ENCODE peak calls at places on chromosomes 13 and 19, in four cellular contexts. S is PC-3, O is foreskin fibroblast, G is mucosa of descending colon. A is an unnamed sample.

GRCh38 chr19:2551172-2551863 is 75.4 kb downstream of the GADD45B start:
- DNase-seq in S (no peak), O (no peak), G (no peak), A (no peak)

GRCh38 chr19:18846862-18847515 is 15.2 kb downstream of the UPF1 start:
- DNase-seq in S (peak), O (peak), G (peak), A (peak)

GRCh38 chr19:33421368-33421767 is 47.9 kb downstream of the CEBPG start:
- DNase-seq in S (no peak), O (no peak), G (peak), A (no peak)

GRCh38 chr19:19155495-19156219 is 14.4 kb downstream of the MEF2B start:
- DNase-seq in S (no peak), O (no peak), G (no peak), A (no peak)

GRCh38 chr19:32580353-32580900 is 563 bp upstream of the PDCD5 start:
- DNase-seq in S (no peak), O (no peak), G (no peak), A (no peak)

GRCh38 chr19:40921005-40921897 is 39.2 kb upstream of the CYP2A7 start:
- DNase-seq in S (peak), O (peak), G (peak), A (no peak)

GRCh38 chr19:31500921-31501320 is 151.7 kb upstream of the TSHZ3 start:
- DNase-seq in S (no peak), O (no peak), G (no peak), A (no peak)

GRCh38 chr19:49987159-49987698 is 26.3 kb upstream of the SIGLEC11 start:
- DNase-seq in S (peak), O (peak), G (peak), A (peak)

GRCh38 chr13:79866436-79866835 is 385.5 kb downstream of the NDFIP2 start:
- DNase-seq in S (no peak), O (no peak), G (no peak), A (no peak)

GRCh38 chr13:33025220-33025744 is 9.1 kb downstream of the KL start:
- DNase-seq in S (no peak), O (no peak), G (no peak), A (no peak)

GRCh38 chr13:55244991-55245644 is 1895.6 kb upstream of the PRR20A start:
- DNase-seq in S (no peak), O (no peak), G (no peak), A (peak)

GRCh38 chr13:35888327-35888940 is 242.7 kb downstream of the DCLK1 start:
- DNase-seq in S (peak), O (no peak), G (no peak), A (no peak)

GRCh38 chr19:52963229-52963760 is 614 bp upstream of the ZNF816 start:
- DNase-seq in S (no peak), O (no peak), G (peak), A (peak)

GRCh38 chr13:101434486-101434885 is 18.0 kb upstream of the ITGBL1 start:
- DNase-seq in S (no peak), O (no peak), G (no peak), A (no peak)

GRCh38 chr19:30852168-30852567 is 480.0 kb downstream of the ZNF536 start:
- DNase-seq in S (no peak), O (no peak), G (no peak), A (no peak)

GRCh38 chr19:38032151-38032550 is 125.1 kb downstream of the SIPA1L3 start:
- DNase-seq in S (no peak), O (no peak), G (no peak), A (no peak)

GRCh38 chr19:40467007-40467565 is 285 bp downstream of the SPTBN4 start:
- DNase-seq in S (no peak), O (peak), G (peak), A (peak)

GRCh38 chr19:1027953-1028902 is 1.8 kb downstream of the CNN2 start:
- DNase-seq in S (peak), O (peak), G (peak), A (peak)

GRCh38 chr19:47107201-47107952 is 6.2 kb downstream of the ZC3H4 start:
- DNase-seq in S (peak), O (peak), G (no peak), A (no peak)

GRCh38 chr19:3336680-3337523 is 29.5 kb upstream of the NFIC start:
- DNase-seq in S (no peak), O (peak), G (peak), A (no peak)

GRCh38 chr13:51928231-51928630 is 66.5 kb downstream of the CCDC70 start:
- DNase-seq in S (no peak), O (no peak), G (no peak), A (no peak)

GRCh38 chr13:77986699-77987098 is 68.1 kb upstream of the EDNRB start:
- DNase-seq in S (no peak), O (no peak), G (no peak), A (no peak)

GRCh38 chr19:43605875-43606568 is 5.9 kb upstream of the SRRM5 start:
- DNase-seq in S (no peak), O (no peak), G (no peak), A (no peak)

GRCh38 chr19:36121486-36122124 is 6.3 kb downstream of the TBCB start:
- DNase-seq in S (no peak), O (no peak), G (no peak), A (no peak)

GRCh38 chr19:30522359-30522758 is 150.2 kb downstream of the ZNF536 start:
- DNase-seq in S (no peak), O (no peak), G (no peak), A (no peak)

GRCh38 chr13:97327071-97327470 is 104.9 kb downstream of the MBNL2 start:
- DNase-seq in S (no peak), O (no peak), G (no peak), A (no peak)

GRCh38 chr19:42246869-42247630 is 4.6 kb upstream of the GSK3A start:
- DNase-seq in S (no peak), O (no peak), G (no peak), A (no peak)

GRCh38 chr13:41699759-41700158 is 242.4 kb downstream of the RGCC start:
- DNase-seq in S (peak), O (no peak), G (no peak), A (no peak)

GRCh38 chr19:57088125-57088524 is 31.7 kb upstream of the USP29 start:
- DNase-seq in S (no peak), O (no peak), G (no peak), A (no peak)

GRCh38 chr13:39561971-39562370 is 41.0 kb downstream of the LHFPL6 start:
- DNase-seq in S (peak), O (no peak), G (no peak), A (no peak)

GRCh38 chr13:98918771-98919170 is 59.1 kb downstream of the DOCK9 start:
- DNase-seq in S (no peak), O (no peak), G (no peak), A (no peak)

GRCh38 chr13:109755551-109755950 is 30.8 kb downstream of the IRS2 start:
- DNase-seq in S (no peak), O (no peak), G (no peak), A (no peak)

GRCh38 chr19:58497634-58498170 is 14.1 kb downstream of the SLC27A5 start:
- DNase-seq in S (no peak), O (no peak), G (no peak), A (no peak)

GRCh38 chr19:58500242-58500641 is 11.6 kb downstream of the SLC27A5 start:
- DNase-seq in S (no peak), O (no peak), G (no peak), A (no peak)

GRCh38 chr19:58498316-58499020 is 13.3 kb downstream of the SLC27A5 start:
- DNase-seq in S (no peak), O (no peak), G (peak), A (no peak)

DNA sequence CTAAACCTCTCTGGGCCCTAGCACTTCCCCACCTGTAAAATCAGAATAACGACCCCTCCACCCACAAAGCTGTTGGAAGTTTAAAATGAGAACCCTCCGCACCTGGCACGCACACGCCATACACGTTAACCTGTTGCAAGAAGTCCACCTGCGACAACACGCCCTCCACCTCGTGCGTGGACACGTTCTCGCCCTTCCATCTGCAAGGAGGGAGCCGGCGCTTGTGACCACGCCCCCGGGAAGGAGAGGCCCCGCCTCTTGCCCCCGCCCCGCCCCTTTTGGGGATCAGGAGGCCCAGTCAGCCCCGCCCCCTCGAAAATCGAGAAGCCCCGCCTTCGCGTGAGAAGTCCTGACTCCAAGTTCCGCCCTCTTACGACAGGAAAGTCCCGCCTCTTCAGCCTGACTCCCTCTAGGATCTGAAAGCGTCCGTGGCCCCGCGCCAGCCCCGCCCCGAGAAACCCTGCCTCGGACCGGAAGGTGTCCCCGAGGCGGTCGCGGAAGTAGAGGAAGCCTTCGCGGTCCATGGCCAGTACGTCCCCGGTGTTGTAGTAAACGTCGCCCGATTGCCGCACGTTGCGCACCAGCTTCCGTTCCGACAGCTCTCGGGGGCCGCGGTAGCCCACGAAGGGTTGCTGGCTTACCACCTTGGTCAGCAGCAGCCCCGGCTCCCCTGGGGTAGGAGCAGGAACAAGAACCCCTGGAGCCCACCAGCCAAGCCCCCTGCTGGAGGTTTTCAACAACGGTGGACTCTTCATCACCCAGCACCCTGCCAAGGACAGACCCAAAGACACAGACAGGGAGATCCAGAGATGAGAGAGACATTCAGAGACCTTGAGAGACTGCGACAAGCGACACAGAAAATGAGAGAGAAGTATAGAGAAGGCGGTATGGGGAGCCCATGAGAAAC is 12.5 kb downstream of the SLC27A5 start:
- DNase-seq in S (peak), O (peak), G (peak), A (peak)
- TF ChIP-seq CTCF in S (peak), O (peak), G (no peak), A (peak)

DNA sequence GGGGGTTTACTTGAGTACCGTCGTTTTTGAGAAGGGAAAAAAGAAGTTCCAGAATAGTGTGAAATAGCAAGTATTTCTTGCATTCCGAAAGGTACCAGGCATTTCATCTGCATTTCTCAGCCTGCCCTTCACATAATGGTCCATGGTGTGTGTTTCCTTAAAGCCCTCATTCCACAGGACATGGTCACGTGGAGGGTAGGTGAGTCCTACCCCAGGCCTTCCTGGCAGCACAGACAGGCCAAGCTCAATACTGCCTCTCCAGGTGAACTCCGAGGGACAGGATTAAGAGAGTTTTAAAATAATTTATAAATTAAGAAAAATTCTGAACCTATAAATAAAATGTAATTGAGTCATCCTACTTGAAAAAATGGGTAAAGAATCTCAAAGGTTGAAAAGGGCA is 64.7 kb downstream of the TNFRSF19 start:
- DNase-seq in S (no peak), O (no peak), G (no peak), A (no peak)
- TF ChIP-seq CTCF in S (peak), O (no peak), G (no peak), A (no peak)

GRCh38 chr13:30829788-30830637 is 76.1 kb upstream of the MEDAG start:
- DNase-seq in S (peak), O (no peak), G (no peak), A (no peak)

GRCh38 chr13:30829145-30829544 is 76.9 kb upstream of the MEDAG start:
- DNase-seq in S (peak), O (peak), G (no peak), A (no peak)

GRCh38 chr13:30824651-30825050 is 81.4 kb upstream of the MEDAG start:
- DNase-seq in S (no peak), O (no peak), G (no peak), A (no peak)

GRCh38 chr13:30827578-30827925 is 78.5 kb upstream of the MEDAG start:
- DNase-seq in S (no peak), O (no peak), G (no peak), A (no peak)

GRCh38 chr13:30826911-30827577 is 79.0 kb upstream of the MEDAG start:
- DNase-seq in S (no peak), O (no peak), G (no peak), A (no peak)
- TF ChIP-seq CTCF in S (no peak), O (no peak), G (no peak), A (no peak)

DNA sequence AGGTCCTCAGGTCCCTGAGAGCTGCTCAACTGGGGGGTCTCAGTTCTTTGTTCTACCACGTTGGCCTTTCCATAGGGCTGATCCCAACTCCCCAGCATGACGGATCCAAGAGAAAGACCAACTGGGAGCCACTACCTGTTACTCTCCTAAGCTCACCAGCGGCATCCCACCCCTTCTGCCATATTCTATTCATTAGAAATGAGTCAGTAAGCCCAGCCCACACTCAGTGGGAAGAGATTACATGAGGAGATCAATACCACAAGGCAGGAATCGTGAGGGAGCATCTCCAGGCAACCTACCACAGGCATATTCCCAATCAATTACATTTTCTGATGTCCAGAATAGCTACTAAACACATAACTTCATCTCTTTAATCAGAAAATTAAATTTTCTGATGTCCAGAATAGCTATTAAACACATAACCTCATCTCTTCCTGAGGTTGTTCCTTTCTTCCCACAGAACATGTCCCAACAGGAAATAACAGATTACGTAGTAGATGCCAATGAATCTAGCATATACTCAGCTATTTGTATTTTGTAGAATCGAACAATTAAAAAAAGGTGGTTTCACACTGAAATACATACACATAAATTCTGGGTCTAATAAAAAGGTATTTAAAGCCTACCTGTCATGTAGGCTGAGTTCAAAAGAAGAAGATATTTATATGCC is 708.1 kb upstream of the ARGLU1 start:
- DNase-seq in S (no peak), O (no peak), G (no peak), A (no peak)
- TF ChIP-seq CTCF in S (no peak), O (no peak), G (no peak), A (no peak)

GRCh38 chr19:5691930-5692784 is 2.1 kb downstream of the RPL36 start:
- DNase-seq in S (no peak), O (peak), G (no peak), A (no peak)

GRCh38 chr19:5692785-5693194 is 2.7 kb downstream of the RPL36 start:
- DNase-seq in S (no peak), O (peak), G (no peak), A (no peak)

GRCh38 chr19:5691205-5691929 is 1.3 kb downstream of the RPL36 start:
- DNase-seq in S (peak), O (peak), G (peak), A (no peak)

GRCh38 chr19:5690955-5691204 is 785 bp downstream of the RPL36 start:
- DNase-seq in S (no peak), O (no peak), G (no peak), A (no peak)

GRCh38 chr19:5690125-5690954 is at the start of gene RPL36:
- DNase-seq in S (peak), O (peak), G (peak), A (peak)
- TF ChIP-seq CTCF in S (peak), O (peak), G (peak), A (peak)

DNA sequence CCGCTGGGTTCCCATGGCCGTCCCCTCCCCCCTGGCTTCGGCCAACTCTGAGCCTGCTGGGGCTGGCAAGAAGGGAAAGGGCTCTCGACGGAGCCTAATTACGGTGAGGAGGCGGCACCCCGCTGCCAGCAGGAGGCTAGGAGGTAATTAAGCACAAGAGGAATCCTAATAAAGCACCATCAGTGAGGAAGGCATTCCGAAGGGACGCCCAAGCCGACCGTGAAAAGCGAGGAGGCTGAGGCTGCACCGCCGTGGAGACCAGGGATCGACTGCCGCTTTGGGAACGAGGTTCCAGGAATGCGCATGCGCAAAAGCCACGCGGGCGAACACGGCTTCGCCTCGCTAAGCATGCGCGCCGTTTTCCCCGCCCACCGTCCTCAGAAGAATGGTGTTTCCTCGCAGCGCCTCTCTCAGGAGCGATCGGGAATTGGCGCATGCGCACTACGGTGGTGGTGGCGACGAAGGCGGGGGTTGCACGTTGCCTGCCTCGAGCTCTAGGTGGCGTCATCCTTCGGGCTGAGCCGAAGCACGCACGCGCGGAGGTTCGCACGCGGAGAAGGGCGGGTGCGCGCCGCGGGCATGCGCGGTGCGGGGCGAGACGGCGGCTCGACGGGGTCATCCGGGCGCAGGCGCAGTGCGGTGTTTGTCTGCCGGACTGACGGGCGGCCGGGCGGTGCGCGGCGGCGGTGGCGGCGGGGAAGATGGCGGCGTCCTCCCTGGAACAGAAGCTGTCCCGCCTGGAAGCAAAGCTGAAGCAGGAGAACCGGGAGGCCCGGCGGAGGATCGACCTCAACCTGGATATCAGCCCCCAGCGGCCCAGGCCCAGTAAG is at the start of gene MAP2K7:
- DNase-seq in S (peak), O (peak), G (peak), A (peak)
- TF ChIP-seq CTCF in S (peak), O (peak), G (peak), A (peak)

DNA sequence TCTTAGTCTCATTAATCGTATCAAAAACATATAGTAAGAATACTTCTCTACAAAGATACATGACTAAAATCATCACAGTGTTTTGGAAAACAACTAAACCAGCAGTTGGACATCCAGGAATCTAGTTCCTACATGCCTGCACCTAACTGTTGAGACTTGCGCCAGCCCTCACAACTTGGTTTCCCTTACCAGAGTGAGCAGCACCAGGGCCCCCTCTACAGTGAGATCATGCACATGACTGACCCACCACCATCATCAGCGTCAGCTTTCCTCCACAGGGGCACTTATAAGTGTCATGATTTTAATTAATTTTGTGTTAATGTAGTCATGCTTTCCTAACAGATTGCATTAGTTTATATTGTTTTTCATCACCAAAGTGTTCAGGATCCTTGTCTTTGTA is 1322.0 kb downstream of the EFNB2 start:
- DNase-seq in S (no peak), O (no peak), G (no peak), A (no peak)
- TF ChIP-seq CTCF in S (no peak), O (no peak), G (no peak), A (no peak)